ENCODE peak calls at places on chromosomes 12 and 14, in ten cellular contexts. C is fibroblast of the aortic adventitia; O is A673; P is stimulated activated CD4-positive, alpha-beta T cell treated with anti-CD3 and anti-CD28 coated beads, Interleukin-1b, Interleukin-23, amount 100 ng/mL, for 1 hour; R is ureter; D is foreskin fibroblast; Z is chondrocyte; B is cardiac muscle cell; F is A549; Y is GM18507. W is an unnamed sample.

GRCh38 chr12:119249441-119249840 is 70.7 kb downstream of the HSPB8 start:
- DNase-seq in C (no peak), O (no peak), P (no peak), R (no peak), D (no peak), Z (no peak), B (no peak), F (no peak), Y (no peak), W (no peak)

GRCh38 chr12:43736921-43737440 is 21.6 kb downstream of the PUS7L start:
- DNase-seq in C (no peak), O (no peak), P (no peak), R (no peak), D (no peak), Z (no peak), B (no peak), F (no peak), Y (no peak), W (no peak)

GRCh38 chr14:105499256-105500035 is 8.4 kb downstream of the TEDC1 start:
- DNase-seq in C (no peak), O (no peak), P (no peak), R (no peak), D (no peak), Z (peak; percentile 90), B (no peak), F (no peak), Y (no peak), W (no peak)

GRCh38 chr14:90629471-90629870 is 186.8 kb downstream of the TTC7B start:
- DNase-seq in C (no peak), O (no peak), P (no peak), R (no peak), D (no peak), Z (no peak), B (no peak), F (no peak), Y (no peak), W (no peak)

GRCh38 chr14:103329421-103330347 is 4.4 kb upstream of the EIF5 start:
- DNase-seq in C (peak; percentile 61), O (no peak), P (no peak), R (no peak), D (no peak), Z (no peak), B (peak; percentile 83), F (peak; percentile 35), Y (no peak), W (no peak)

GRCh38 chr12:26271889-26272492 is 76.6 kb downstream of the SSPN start:
- DNase-seq in C (peak; percentile 93), O (peak; percentile 51), P (no peak), R (peak; percentile 83), D (peak; percentile 69), Z (no peak), B (peak; percentile 95), F (no peak), Y (no peak), W (peak; percentile 32)

GRCh38 chr14:68792022-68792829 is 641 bp downstream of the ZFP36L1 start:
- DNase-seq in C (no peak), O (peak; percentile 40), P (no peak), R (no peak), D (no peak), Z (no peak), B (no peak), F (no peak), Y (no peak), W (peak; percentile 68)

GRCh38 chr12:128737292-128737966 is 86.3 kb downstream of the SLC15A4 start:
- DNase-seq in C (no peak), O (no peak), P (no peak), R (no peak), D (no peak), Z (no peak), B (no peak), F (no peak), Y (no peak), W (no peak)

GRCh38 chr14:69483765-69484443 is 624 bp upstream of the PLEKHD1 start:
- DNase-seq in C (peak; percentile 21), O (no peak), P (no peak), R (no peak), D (no peak), Z (no peak), B (peak; percentile 26), F (peak; percentile 33), Y (no peak), W (no peak)

GRCh38 chr12:51307655-51308593 is 16.1 kb downstream of the BIN2 start:
- DNase-seq in C (peak; percentile 92), O (no peak), P (no peak), R (no peak), D (peak; percentile 86), Z (no peak), B (peak; percentile 69), F (peak; percentile 89), Y (no peak), W (no peak)

GRCh38 chr12:121061831-121062230 is 22.8 kb upstream of the OASL start:
- DNase-seq in C (peak; percentile 43), O (peak; percentile 40), P (no peak), R (no peak), D (no peak), Z (no peak), B (peak; percentile 43), F (no peak), Y (no peak), W (no peak)

GRCh38 chr12:102513739-102514138 is 33.4 kb upstream of the IGF1 start:
- DNase-seq in C (no peak), O (no peak), P (no peak), R (no peak), D (no peak), Z (no peak), B (no peak), F (no peak), Y (no peak), W (no peak)

GRCh38 chr14:69354383-69355154 is 43.5 kb downstream of the ERH start:
- DNase-seq in C (no peak), O (no peak), P (no peak), R (peak; percentile 58), D (no peak), Z (no peak), B (no peak), F (no peak), Y (peak; percentile 75), W (peak; percentile 71)

GRCh38 chr12:39503445-39503844 is 60.5 kb upstream of the KIF21A start:
- DNase-seq in C (peak; percentile 74), O (no peak), P (no peak), R (no peak), D (peak; percentile 19), Z (no peak), B (peak; percentile 70), F (peak; percentile 38), Y (no peak), W (no peak)

GRCh38 chr14:89185919-89186849 is 230.8 kb downstream of the FOXN3 start:
- DNase-seq in C (peak; percentile 66), O (no peak), P (no peak), R (no peak), D (peak; percentile 35), Z (no peak), B (peak; percentile 43), F (no peak), Y (no peak), W (no peak)

W was measured in Peyer's patch.